ENCODE peak calls at places on chromosomes 11 and 22, in eight cellular contexts. A is myocyte; K is progenitor cell of endocrine pancreas; J is ecto neural progenitor cell; H is cardiac fibroblast; L is NCI-H460; M is spleen; V is activated T-helper 1 cell treated with anti-CD3 and anti-CD28 coated beads, Interleukin-12 subunit alpha, Interleukin-12 subunit beta, Interleukin-2, Interleukin-4 antibody, amounts not matched to agents 30 ng/mL and 10 ng/mL and 1 ng/mL, durations not matched to agents 14 hours and 24 hours and 36 hours. T is an unnamed sample.

GRCh38 chr11:3866836-3867208 is 11.4 kb downstream of the STIM1 start:
- DNase-seq in A (no peak), K (no peak), J (no peak), H (no peak), L (no peak), M (no peak), V (no peak), T (no peak)

GRCh38 chr11:36254739-36255138 is 34.5 kb downstream of the COMMD9 start:
- DNase-seq in A (peak; percentile 11), K (no peak), J (no peak), H (peak; percentile 72), L (no peak), M (no peak), V (no peak), T (no peak)

GRCh38 chr11:72398058-72398758 is 36.1 kb downstream of the CLPB start:
- DNase-seq in A (no peak), K (no peak), J (no peak), H (no peak), L (no peak), M (no peak), V (no peak), T (no peak)

GRCh38 chr22:27687984-27688545 is 113.5 kb downstream of the MN1 start:
- DNase-seq in A (peak; percentile 16), K (no peak), J (no peak), H (peak; percentile 49), L (no peak), M (no peak), V (no peak), T (no peak)

GRCh38 chr11:65646921-65647701 is 9.2 kb downstream of the SIPA1 start:
- DNase-seq in A (no peak), K (no peak), J (peak; percentile 70), H (no peak), L (no peak), M (peak; percentile 83), V (no peak), T (no peak)

GRCh38 chr11:80297808-80298460 is 857.1 kb upstream of the TENM4 start:
- DNase-seq in A (no peak), K (no peak), J (no peak), H (peak; percentile 31), L (no peak), M (no peak), V (no peak), T (no peak)

GRCh38 chr11:60914620-60915249 is 777 bp downstream of the TMEM109 start:
- DNase-seq in A (peak; percentile 96), K (no peak), J (peak; percentile 65), H (peak; percentile 46), L (no peak), M (no peak), V (no peak), T (no peak)

GRCh38 chr22:19058713-19059451 is 63.3 kb downstream of the DGCR2 start:
- DNase-seq in A (no peak), K (no peak), J (peak; percentile 40), H (no peak), L (no peak), M (peak; percentile 69), V (no peak), T (no peak)

GRCh38 chr11:17760102-17761029 is 25.8 kb downstream of the KCNC1 start:
- DNase-seq in A (peak; percentile 17), K (peak; percentile 57), J (peak; percentile 79), H (peak; percentile 53), L (peak; percentile 24), M (no peak), V (no peak), T (peak; percentile 77)